ENCODE peak calls at places on chromosomes 1 and 21, in four cellular contexts. One of them, this sample, is unnamed.

GRCh38 chr1:3530931-3531818 is 76.7 kb downstream of the ARHGEF16 start:
- DNase-seq in K562: peak
- DNase-seq in GM12878: no peak
- DNase-seq in A549: peak
- DNase-seq in this sample: peak

GRCh38 chr21:38300180-38300579 is 43.4 kb downstream of the KCNJ15 start:
- DNase-seq in GM12878: no peak
- DNase-seq in K562: no peak
- DNase-seq in A549: no peak
- DNase-seq in this sample: no peak

GRCh38 chr1:207959141-207959825 is 48.4 kb upstream of the CD34 start:
- DNase-seq in GM12878: no peak
- DNase-seq in A549: no peak
- DNase-seq in K562: no peak
- DNase-seq in this sample: no peak

GRCh38 chr1:21966247-21967000 is 10.4 kb upstream of the CELA3B start:
- DNase-seq in K562: no peak
- DNase-seq in A549: peak
- DNase-seq in GM12878: no peak
- DNase-seq in this sample: peak

GRCh38 chr1:115429242-115429641 is 91.2 kb upstream of the NGF start:
- DNase-seq in K562: no peak
- DNase-seq in GM12878: no peak
- DNase-seq in A549: no peak
- DNase-seq in this sample: no peak

GRCh38 chr1:231606712-231607111 is 19.9 kb upstream of the DISC1 start:
- DNase-seq in A549: no peak
- DNase-seq in GM12878: no peak
- DNase-seq in K562: no peak
- DNase-seq in this sample: no peak

GRCh38 chr1:62962794-62963776 is 179.2 kb downstream of the ATG4C start:
- DNase-seq in GM12878: no peak
- DNase-seq in K562: peak
- DNase-seq in A549: peak
- DNase-seq in this sample: peak

GRCh38 chr1:3426956-3427535 is 27.4 kb upstream of the ARHGEF16 start:
- DNase-seq in GM12878: no peak
- DNase-seq in K562: no peak
- DNase-seq in A549: no peak
- DNase-seq in this sample: no peak

GRCh38 chr1:200048244-200048643 is 20.7 kb downstream of the NR5A2 start:
- DNase-seq in K562: no peak
- DNase-seq in A549: no peak
- DNase-seq in GM12878: no peak
- DNase-seq in this sample: no peak

GRCh38 chr1:108830119-108831008 is 26.5 kb downstream of the AKNAD1 start:
- DNase-seq in A549: peak
- DNase-seq in GM12878: no peak
- DNase-seq in K562: peak
- DNase-seq in this sample: peak

GRCh38 chr1:5999711-6000443 is 7.7 kb upstream of the NPHP4 start:
- DNase-seq in A549: no peak
- DNase-seq in GM12878: no peak
- DNase-seq in K562: no peak
- DNase-seq in this sample: no peak

GRCh38 chr1:188070848-188071247 is 1242.1 kb downstream of the PLA2G4A start:
- DNase-seq in K562: no peak
- DNase-seq in GM12878: no peak
- DNase-seq in A549: peak
- DNase-seq in this sample: no peak

GRCh38 chr1:7616076-7616833 is 154.8 kb upstream of the VAMP3 start:
- DNase-seq in K562: peak
- DNase-seq in GM12878: no peak
- DNase-seq in A549: peak
- DNase-seq in this sample: peak

GRCh38 chr1:9289090-9289534 is 3.6 kb upstream of the SPSB1 start:
- DNase-seq in K562: peak
- DNase-seq in A549: peak
- DNase-seq in GM12878: peak
- DNase-seq in this sample: peak

GRCh38 chr1:245091818-245092637 is 62.8 kb upstream of the KIF26B start:
- DNase-seq in GM12878: no peak
- DNase-seq in A549: peak
- DNase-seq in K562: peak
- DNase-seq in this sample: peak

GRCh38 chr1:181776044-181776443 is 285.5 kb downstream of the ZNF648 start:
- DNase-seq in K562: no peak
- DNase-seq in A549: no peak
- DNase-seq in GM12878: no peak
- DNase-seq in this sample: no peak

GRCh38 chr1:196594700-196595099 is 13.5 kb downstream of the KCNT2 start:
- DNase-seq in GM12878: no peak
- DNase-seq in A549: no peak
- DNase-seq in K562: no peak
- DNase-seq in this sample: no peak

GRCh38 chr1:82091729-82092128 is 291.0 kb downstream of the ADGRL2 start:
- DNase-seq in K562: no peak
- DNase-seq in GM12878: no peak
- DNase-seq in A549: no peak
- DNase-seq in this sample: no peak

GRCh38 chr1:202656057-202656456 is 54.2 kb downstream of the SYT2 start:
- DNase-seq in A549: peak
- DNase-seq in K562: peak
- DNase-seq in GM12878: no peak
- DNase-seq in this sample: peak

GRCh38 chr1:184724843-184725242 is 29.8 kb downstream of the EDEM3 start:
- DNase-seq in GM12878: no peak
- DNase-seq in K562: no peak
- DNase-seq in A549: no peak
- DNase-seq in this sample: no peak

GRCh38 chr1:54428838-54429513 is 22.8 kb upstream of the SSBP3 start:
- DNase-seq in A549: no peak
- DNase-seq in GM12878: no peak
- DNase-seq in K562: no peak
- DNase-seq in this sample: no peak

GRCh38 chr1:52615489-52616042 is 13.4 kb downstream of the GPX7 start:
- DNase-seq in K562: no peak
- DNase-seq in GM12878: no peak
- DNase-seq in A549: no peak
- DNase-seq in this sample: no peak

GRCh38 chr1:176501596-176501995 is 38.6 kb downstream of the PAPPA2 start:
- DNase-seq in GM12878: no peak
- DNase-seq in K562: no peak
- DNase-seq in A549: no peak
- DNase-seq in this sample: no peak

GRCh38 chr1:201094829-201095228 is 17.4 kb downstream of the CACNA1S start:
- DNase-seq in A549: no peak
- DNase-seq in K562: no peak
- DNase-seq in GM12878: no peak
- DNase-seq in this sample: no peak

GRCh38 chr1:219755234-219755633 is 142.3 kb upstream of the ZC3H11B start:
- DNase-seq in GM12878: no peak
- DNase-seq in A549: no peak
- DNase-seq in K562: no peak
- DNase-seq in this sample: no peak

GRCh38 chr1:39695011-39695410 is 3.8 kb upstream of the HPCAL4 start:
- DNase-seq in K562: no peak
- DNase-seq in A549: no peak
- DNase-seq in GM12878: no peak
- DNase-seq in this sample: no peak

GRCh38 chr1:46556822-46557221 is 5.4 kb upstream of the KNCN start:
- DNase-seq in A549: peak
- DNase-seq in GM12878: no peak
- DNase-seq in K562: no peak
- DNase-seq in this sample: no peak

GRCh38 chr1:116769050-116769449 is 14.8 kb downstream of the CD2 start:
- DNase-seq in A549: no peak
- DNase-seq in K562: no peak
- DNase-seq in GM12878: no peak
- DNase-seq in this sample: no peak

GRCh38 chr1:5830771-5831599 is 161.2 kb downstream of the NPHP4 start:
- DNase-seq in K562: peak
- DNase-seq in GM12878: no peak
- DNase-seq in A549: peak
- DNase-seq in this sample: no peak

GRCh38 chr1:168084396-168085231 is 52.1 kb downstream of the GPR161 start:
- DNase-seq in A549: peak
- DNase-seq in GM12878: no peak
- DNase-seq in K562: peak
- DNase-seq in this sample: peak

GRCh38 chr1:195898924-195899323 is 709.3 kb downstream of the KCNT2 start:
- DNase-seq in K562: peak
- DNase-seq in GM12878: no peak
- DNase-seq in A549: no peak
- DNase-seq in this sample: no peak

GRCh38 chr1:55214214-55214902 is 806 bp downstream of the USP24 start:
- DNase-seq in K562: peak
- DNase-seq in GM12878: no peak
- DNase-seq in A549: peak
- DNase-seq in this sample: peak

GRCh38 chr1:36321119-36321951 is 2.1 kb downstream of the EVA1B start:
- DNase-seq in K562: peak
- DNase-seq in GM12878: no peak
- DNase-seq in A549: peak
- DNase-seq in this sample: no peak

GRCh38 chr1:172935062-172935592 is 115.6 kb downstream of the TNFSF18 start:
- DNase-seq in K562: no peak
- DNase-seq in A549: no peak
- DNase-seq in GM12878: no peak
- DNase-seq in this sample: no peak

GRCh38 chr1:101022294-101022693 is 3.3 kb downstream of the DPH5 start:
- DNase-seq in A549: no peak
- DNase-seq in GM12878: no peak
- DNase-seq in K562: no peak
- DNase-seq in this sample: no peak

GRCh38 chr1:112935474-112936289 is 20.3 kb downstream of the SLC16A1 start:
- DNase-seq in A549: peak
- DNase-seq in GM12878: no peak
- DNase-seq in K562: no peak
- DNase-seq in this sample: no peak

GRCh38 chr1:246750752-246751151 is 26.5 kb downstream of the SCCPDH start:
- DNase-seq in GM12878: no peak
- DNase-seq in K562: no peak
- DNase-seq in A549: no peak
- DNase-seq in this sample: no peak

GRCh38 chr1:246755419-246755818 is 31.2 kb downstream of the SCCPDH start:
- DNase-seq in A549: no peak
- DNase-seq in K562: no peak
- DNase-seq in GM12878: no peak
- DNase-seq in this sample: no peak

GRCh38 chr1:246748006-246748405 is 23.8 kb downstream of the SCCPDH start:
- DNase-seq in GM12878: no peak
- DNase-seq in A549: no peak
- DNase-seq in K562: no peak
- DNase-seq in this sample: no peak

GRCh38 chr1:246748867-246749266 is 24.7 kb downstream of the SCCPDH start:
- DNase-seq in A549: no peak
- DNase-seq in K562: no peak
- DNase-seq in GM12878: no peak
- DNase-seq in this sample: no peak

GRCh38 chr1:246753670-246754535 is 29.7 kb downstream of the SCCPDH start:
- DNase-seq in K562: peak
- DNase-seq in GM12878: peak
- DNase-seq in A549: peak
- DNase-seq in this sample: peak
- TF ChIP-seq CEBPB in K562: no peak
- TF ChIP-seq CEBPB in GM12878: no peak
- TF ChIP-seq CEBPB in A549: no peak
- TF ChIP-seq CEBPB in this sample: no peak

GRCh38 chr21:32056791-32057190 is 184.0 kb downstream of the HUNK start:
- DNase-seq in GM12878: no peak
- DNase-seq in K562: peak
- DNase-seq in A549: no peak
- DNase-seq in this sample: no peak
- H3K4me3 ChIP-seq in GM12878: no peak
- H3K4me3 ChIP-seq in K562: no peak
- H3K4me3 ChIP-seq in A549: no peak
- H3K4me3 ChIP-seq in this sample: no peak

DNA sequence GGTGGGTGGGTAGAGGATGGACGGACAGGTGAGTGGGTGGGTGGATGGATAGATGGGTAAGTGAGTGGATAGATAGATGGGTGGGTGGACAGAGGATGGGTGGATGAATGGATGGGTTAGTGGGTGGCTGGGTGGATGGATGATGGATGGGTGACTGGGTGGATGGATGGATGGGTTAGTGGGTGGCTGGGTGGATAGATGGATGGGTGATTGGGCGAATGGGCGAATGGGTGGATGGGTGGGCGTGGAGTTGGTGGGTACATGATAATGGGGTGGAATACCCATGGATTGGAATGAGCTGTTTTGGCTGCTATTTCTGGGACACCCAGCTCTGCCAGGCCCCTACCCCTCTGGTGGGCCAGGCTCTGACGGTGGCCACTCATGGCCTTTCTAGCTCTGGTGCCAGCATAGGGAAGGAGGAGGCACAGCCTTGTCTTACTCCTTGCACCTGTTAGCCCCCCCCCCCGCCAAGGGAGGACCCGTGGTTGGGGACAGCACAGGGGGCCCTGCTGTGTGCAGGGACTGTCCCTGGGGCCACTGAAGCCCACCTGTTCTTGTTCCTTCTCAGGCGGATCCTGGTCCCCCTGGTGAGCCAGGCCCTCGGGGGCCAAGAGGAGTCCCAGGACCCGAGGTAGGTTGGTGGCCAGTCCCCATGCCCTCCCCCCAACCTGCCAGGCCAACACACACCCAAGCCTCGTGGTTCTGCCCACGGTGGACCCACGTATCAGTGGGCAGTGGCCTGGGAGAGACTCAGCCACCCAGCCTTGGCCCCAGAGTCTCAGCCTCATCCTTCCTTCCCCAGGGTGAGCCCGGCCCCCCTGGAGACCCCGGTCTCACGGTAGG is 26.4 kb downstream of the COL6A2 start:
- DNase-seq in K562: no peak
- DNase-seq in GM12878: no peak
- DNase-seq in A549: no peak
- DNase-seq in this sample: no peak
- TF ChIP-seq HDAC2 in K562: no peak
- TF ChIP-seq HDAC2 in GM12878: no peak
- TF ChIP-seq HDAC2 in A549: no peak
- TF ChIP-seq HDAC2 in this sample: no peak

GRCh38 chr1:228851196-228851595 is 115.9 kb downstream of the RHOU start:
- DNase-seq in K562: no peak
- DNase-seq in GM12878: no peak
- DNase-seq in A549: no peak
- DNase-seq in this sample: no peak
- TF ChIP-seq CEBPB in K562: no peak
- TF ChIP-seq CEBPB in GM12878: no peak
- TF ChIP-seq CEBPB in A549: no peak
- TF ChIP-seq CEBPB in this sample: no peak

GRCh38 chr1:198612471-198613265 is 26.2 kb upstream of the PTPRC start:
- DNase-seq in K562: no peak
- DNase-seq in GM12878: no peak
- DNase-seq in A549: no peak
- DNase-seq in this sample: no peak
- H3K4me3 ChIP-seq in K562: no peak
- H3K4me3 ChIP-seq in GM12878: no peak
- H3K4me3 ChIP-seq in A549: no peak
- H3K4me3 ChIP-seq in this sample: no peak